ENCODE peak calls at places on chromosomes 12 and 14, in ten cellular contexts. H is heart right ventricle; B is CD8-positive, alpha-beta memory T cell; K is adrenal gland; L is cardiac muscle cell; Y is esophagus squamous epithelium; C is prostate gland; W is effector memory CD4-positive, alpha-beta T cell; Z is left ventricle myocardium inferior; T is HL-60. E is an unnamed sample.

GRCh38 chr14:31930070-31930469 is 147.0 kb upstream of the ARHGAP5 start:
- DNase-seq in H (no peak), B (no peak), K (no peak), L (no peak), Y (no peak), C (no peak), W (no peak), Z (no peak), T (no peak), E (no peak)

GRCh38 chr14:74670726-74671125 is 42.2 kb downstream of the AREL1 start:
- DNase-seq in H (no peak), B (no peak), K (no peak), L (peak; percentile 42), Y (no peak), C (no peak), W (no peak), Z (no peak), T (no peak), E (no peak)

GRCh38 chr12:6494968-6495367 is 1.1 kb downstream of the NCAPD2 start:
- DNase-seq in H (no peak), B (no peak), K (no peak), L (no peak), Y (no peak), C (no peak), W (no peak), Z (no peak), T (peak; percentile 49), E (no peak)

GRCh38 chr12:10705655-10706054 is 17.5 kb downstream of the YBX3 start:
- DNase-seq in H (no peak), B (no peak), K (no peak), L (peak; percentile 58), Y (no peak), C (no peak), W (no peak), Z (no peak), T (no peak), E (no peak)

GRCh38 chr12:129535351-129535750 is 368.5 kb downstream of the TMEM132D start:
- DNase-seq in H (no peak), B (no peak), K (no peak), L (no peak), Y (no peak), C (no peak), W (no peak), Z (no peak), T (no peak), E (no peak)

GRCh38 chr12:18595406-18595805 is 142.4 kb downstream of the PLCZ1 start:
- DNase-seq in H (no peak), B (no peak), K (no peak), L (no peak), Y (no peak), C (no peak), W (no peak), Z (no peak), T (no peak), E (no peak)

GRCh38 chr14:44463386-44464004 is 43.6 kb downstream of the FSCB start:
- DNase-seq in H (no peak), B (no peak), K (no peak), L (peak; percentile 17), Y (no peak), C (no peak), W (no peak), Z (no peak), T (no peak), E (no peak)

GRCh38 chr12:66269757-66270383 is 32.4 kb upstream of the HELB start:
- DNase-seq in H (no peak), B (no peak), K (peak; percentile 22), L (peak; percentile 63), Y (no peak), C (no peak), W (no peak), Z (no peak), T (no peak), E (peak; percentile 20)

GRCh38 chr14:22973217-22974032 is 8.9 kb downstream of the AJUBA start:
- DNase-seq in H (no peak), B (no peak), K (peak; percentile 44), L (peak; percentile 77), Y (no peak), C (peak; percentile 58), W (no peak), Z (no peak), T (no peak), E (no peak)

GRCh38 chr12:21509768-21510167 is 8.2 kb downstream of the GOLT1B start:
- DNase-seq in H (no peak), B (no peak), K (no peak), L (no peak), Y (no peak), C (no peak), W (no peak), Z (no peak), T (no peak), E (no peak)

DNA sequence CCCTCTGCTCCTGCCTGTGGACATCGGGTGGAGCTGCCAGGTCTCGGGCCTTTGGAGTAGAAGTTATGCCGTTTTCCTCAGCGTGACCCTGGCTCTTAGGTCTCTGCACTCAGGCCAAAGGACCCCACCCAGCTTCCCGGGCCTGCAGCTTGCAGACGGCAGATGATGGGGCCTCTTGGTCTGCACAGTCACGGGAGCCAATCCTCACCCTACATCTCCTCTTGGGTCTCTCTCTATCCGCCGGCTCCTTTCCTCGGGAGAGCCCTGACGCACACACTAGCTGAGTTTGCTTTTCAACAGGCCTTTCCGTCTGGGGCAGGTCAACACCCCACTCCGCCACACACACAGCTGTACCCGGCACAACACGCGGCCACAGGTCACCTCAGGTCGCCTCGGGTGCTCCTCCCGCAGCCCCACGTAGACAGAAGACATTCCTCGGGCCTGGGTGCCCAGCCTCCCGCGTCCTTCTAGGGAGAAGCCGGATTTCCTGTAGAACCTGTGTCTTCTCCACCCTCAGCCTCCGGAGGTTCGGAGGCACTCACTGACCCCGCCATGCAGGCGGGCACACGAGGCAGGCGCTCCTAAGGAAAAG is 9.9 kb downstream of the GALNT9 start:
- DNase-seq in H (no peak), B (no peak), K (no peak), L (no peak), Y (no peak), C (no peak), W (no peak), Z (no peak), T (no peak), E (no peak)
- H3K27me3 ChIP-seq in H (peaks cover 82% of the 10 kb centered on the region), B (no peaks in the 10 kb centered on the region), K (peaks cover 3% of the 10 kb centered on the region), L (no peaks in the 10 kb centered on the region), Y (no peaks in the 10 kb centered on the region), C (peaks cover 18% of the 10 kb centered on the region), W (no peaks in the 10 kb centered on the region), Z (peaks cover 100% of the 10 kb centered on the region), T (no peaks in the 10 kb centered on the region), E (no peaks in the 10 kb centered on the region)

GRCh38 chr12:114697741-114698565 is 14.0 kb upstream of the TBX3 start:
- DNase-seq in H (no peak), B (no peak), K (no peak), L (peak; percentile 27), Y (no peak), C (no peak), W (no peak), Z (no peak), T (no peak), E (no peak)

GRCh38 chr12:114698566-114699163 is 14.7 kb upstream of the TBX3 start:
- DNase-seq in H (no peak), B (no peak), K (no peak), L (no peak), Y (no peak), C (no peak), W (no peak), Z (no peak), T (no peak), E (no peak)

GRCh38 chr12:114696443-114697245 is 12.7 kb upstream of the TBX3 start:
- DNase-seq in H (no peak), B (no peak), K (no peak), L (no peak), Y (no peak), C (no peak), W (no peak), Z (no peak), T (no peak), E (no peak)

GRCh38 chr12:114695305-114695592 is 11.3 kb upstream of the TBX3 start:
- DNase-seq in H (no peak), B (no peak), K (no peak), L (no peak), Y (no peak), C (no peak), W (no peak), Z (no peak), T (no peak), E (no peak)

GRCh38 chr12:114697246-114697716 is 13.3 kb upstream of the TBX3 start:
- DNase-seq in H (no peak), B (no peak), K (no peak), L (no peak), Y (no peak), C (no peak), W (no peak), Z (no peak), T (no peak), E (no peak)
- H3K27me3 ChIP-seq in H (peaks cover 100% of the 10 kb centered on the region), B (peaks cover 35% of the 10 kb centered on the region), K (peaks cover 7% of the 10 kb centered on the region), L (peaks cover 100% of the 10 kb centered on the region), Y (peaks cover 62% of the 10 kb centered on the region), C (no peaks in the 10 kb centered on the region), W (peaks cover 29% of the 10 kb centered on the region), Z (peaks cover 100% of the 10 kb centered on the region), T (peaks cover 79% of the 10 kb centered on the region), E (peaks cover 23% of the 10 kb centered on the region)

DNA sequence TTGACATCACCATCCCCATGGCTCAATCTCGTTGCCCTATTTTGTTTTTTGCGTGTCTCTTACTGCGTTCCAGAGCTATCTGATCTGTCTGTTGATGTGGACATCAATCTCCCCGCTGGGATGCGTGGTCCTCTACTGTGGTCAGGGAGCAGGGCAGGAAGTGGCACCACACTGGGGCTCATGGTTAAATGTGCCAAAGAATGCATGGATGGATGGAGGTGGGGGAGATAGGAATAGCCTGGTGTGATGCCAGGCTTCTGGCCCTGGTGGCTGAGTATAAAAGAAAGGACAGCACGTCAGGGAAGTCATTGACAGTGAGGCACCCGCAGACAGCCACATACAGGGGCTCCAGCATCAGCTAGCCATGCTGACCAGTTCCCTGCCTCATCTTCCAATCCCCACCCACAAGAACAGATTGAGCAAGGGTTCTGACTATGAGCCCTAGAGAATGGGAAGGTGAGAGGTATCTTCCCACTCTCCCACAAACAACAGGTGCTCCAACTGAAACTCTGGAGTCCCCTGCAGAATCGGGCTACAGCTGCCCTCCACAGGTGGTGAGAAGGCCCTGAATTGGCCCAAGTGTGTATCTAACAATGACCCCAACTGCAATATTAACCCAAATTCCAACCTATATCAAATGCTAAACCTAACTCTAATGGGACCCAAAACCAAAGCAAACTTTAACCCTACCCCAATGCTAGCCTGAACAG is 2.7 kb upstream of the BEGAIN start:
- DNase-seq in H (no peak), B (no peak), K (no peak), L (no peak), Y (no peak), C (no peak), W (no peak), Z (peak; percentile 0), T (no peak), E (no peak)
- H3K27me3 ChIP-seq in H (peaks cover 63% of the 10 kb centered on the region), B (peaks cover 4% of the 10 kb centered on the region), K (peaks cover 10% of the 10 kb centered on the region), L (peaks cover 76% of the 10 kb centered on the region), Y (peaks cover 4% of the 10 kb centered on the region), C (no peaks in the 10 kb centered on the region), W (no peaks in the 10 kb centered on the region), Z (peaks cover 94% of the 10 kb centered on the region), T (peaks cover 28% of the 10 kb centered on the region), E (no peaks in the 10 kb centered on the region)

DNA sequence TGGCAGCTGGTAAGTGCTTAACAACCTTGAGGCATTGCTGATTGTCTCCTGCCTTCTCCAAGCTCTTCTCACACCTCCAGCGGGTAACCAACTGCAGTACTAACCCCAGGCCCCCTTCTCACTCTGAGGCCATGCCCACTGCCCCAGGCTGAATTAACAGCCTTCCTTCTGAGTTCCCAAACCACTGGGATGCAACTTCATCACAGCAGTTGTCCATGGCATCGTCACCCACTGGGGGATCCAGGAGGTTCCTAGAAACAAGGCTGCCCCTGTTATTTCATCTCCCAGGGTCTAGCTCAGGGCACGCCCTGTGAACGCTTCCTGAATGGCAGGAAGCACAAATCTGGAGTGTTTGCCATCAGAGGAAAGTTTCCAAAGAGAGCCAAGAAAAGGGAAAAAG is 58.0 kb downstream of the SYNE3 start:
- DNase-seq in H (no peak), B (no peak), K (no peak), L (no peak), Y (no peak), C (no peak), W (no peak), Z (no peak), T (no peak), E (no peak)
- H3K27me3 ChIP-seq in H (no peaks in the 10 kb centered on the region), B (no peaks in the 10 kb centered on the region), K (no peaks in the 10 kb centered on the region), L (peaks cover 17% of the 10 kb centered on the region), Y (no peaks in the 10 kb centered on the region), C (no peaks in the 10 kb centered on the region), W (no peaks in the 10 kb centered on the region), Z (no peaks in the 10 kb centered on the region), T (no peaks in the 10 kb centered on the region), E (no peaks in the 10 kb centered on the region)

E was measured in naive thymus-derived CD4-positive, alpha-beta T cell.